ENCODE peak calls at places on chromosome 6, in nine cellular contexts. H is neural progenitor cell; M is colonic mucosa; J is osteoblast; U is CD8-positive, alpha-beta memory T cell; K is astrocyte; V is ascending aorta; G is SJSA1; N is stomach. W is an unnamed sample. For H3K4me1, the result is how much of the 10 kb centered on the place peaks cover.

GRCh38 chr6:21679761-21680265 is 86.3 kb downstream of the SOX4 start:
- DNase-seq in H (no peak), M (no peak), J (peak), U (no peak), K (peak), V (no peak), G (peak), N (no peak), W (no peak)

GRCh38 chr6:137413482-137413881 is 80.7 kb downstream of the OLIG3 start:
- DNase-seq in H (peak), M (no peak), J (no peak), U (no peak), K (no peak), V (no peak), G (no peak), N (no peak), W (no peak)

GRCh38 chr6:43488667-43489276 is 11.4 kb downstream of the TJAP1 start:
- DNase-seq in H (no peak), M (no peak), J (peak), U (no peak), K (peak), V (no peak), G (no peak), N (no peak), W (no peak)

GRCh38 chr6:135085700-135086413 is 31.2 kb upstream of the HBS1L start:
- DNase-seq in H (no peak), M (no peak), J (no peak), U (no peak), K (no peak), V (no peak), G (no peak), N (no peak), W (no peak)

GRCh38 chr6:7176208-7176607 is 68.4 kb downstream of the RREB1 start:
- DNase-seq in H (no peak), M (no peak), J (no peak), U (no peak), K (no peak), V (no peak), G (no peak), N (no peak), W (no peak)

GRCh38 chr6:131258816-131259476 is 123.7 kb downstream of the AKAP7 start:
- DNase-seq in H (peak), M (peak), J (no peak), U (no peak), K (peak), V (no peak), G (no peak), N (no peak), W (no peak)

GRCh38 chr6:36444470-36444869 is 1.7 kb downstream of the KCTD20 start:
- DNase-seq in H (no peak), M (no peak), J (peak), U (no peak), K (peak), V (no peak), G (no peak), N (no peak), W (no peak)

GRCh38 chr6:11469684-11470083 is 67.9 kb upstream of the TMEM170B start:
- DNase-seq in H (no peak), M (no peak), J (no peak), U (no peak), K (no peak), V (no peak), G (no peak), N (no peak), W (no peak)

GRCh38 chr6:119895626-119896025 is 546.1 kb upstream of the MAN1A1 start:
- DNase-seq in H (no peak), M (no peak), J (no peak), U (no peak), K (no peak), V (no peak), G (no peak), N (no peak), W (no peak)

GRCh38 chr6:7633361-7633760 is 43.4 kb downstream of the SNRNP48 start:
- DNase-seq in H (no peak), M (no peak), J (no peak), U (no peak), K (peak), V (no peak), G (no peak), N (no peak), W (no peak)

GRCh38 chr6:3305216-3305565 is 46.4 kb downstream of the PSMG4 start:
- DNase-seq in H (no peak), M (no peak), J (peak), U (no peak), K (no peak), V (no peak), G (no peak), N (no peak), W (no peak)

GRCh38 chr6:28953039-28953872 is 29.5 kb upstream of the TRIM27 start:
- DNase-seq in H (peak), M (peak), J (peak), U (peak), K (peak), V (no peak), G (peak), N (no peak), W (peak)

GRCh38 chr6:3981917-3982316 is 97.0 kb downstream of the FAM217A start:
- DNase-seq in H (no peak), M (no peak), J (no peak), U (no peak), K (no peak), V (no peak), G (no peak), N (no peak), W (no peak)

GRCh38 chr6:139800837-139801236 is 426.4 kb upstream of the CITED2 start:
- DNase-seq in H (no peak), M (no peak), J (no peak), U (no peak), K (no peak), V (no peak), G (no peak), N (no peak), W (no peak)

GRCh38 chr6:14642106-14642505 is 524.5 kb downstream of the CD83 start:
- DNase-seq in H (no peak), M (no peak), J (no peak), U (no peak), K (no peak), V (no peak), G (no peak), N (no peak), W (no peak)

GRCh38 chr6:166206510-166207389 is 39.1 kb upstream of the TBXT start:
- DNase-seq in H (no peak), M (no peak), J (no peak), U (no peak), K (no peak), V (no peak), G (no peak), N (no peak), W (no peak)

GRCh38 chr6:68968301-68968649 is 333.2 kb downstream of the ADGRB3 start:
- DNase-seq in H (no peak), M (no peak), J (no peak), U (no peak), K (no peak), V (no peak), G (no peak), N (no peak), W (no peak)

GRCh38 chr6:137697267-137697938 is 169.7 kb upstream of the TNFAIP3 start:
- DNase-seq in H (peak), M (peak), J (peak), U (no peak), K (peak), V (no peak), G (peak), N (no peak), W (peak)

GRCh38 chr6:168130168-168130651 is 51.2 kb upstream of the FRMD1 start:
- DNase-seq in H (no peak), M (peak), J (no peak), U (no peak), K (no peak), V (no peak), G (no peak), N (peak), W (no peak)

GRCh38 chr6:46356543-46356942 is 134.7 kb downstream of the RCAN2 start:
- DNase-seq in H (no peak), M (no peak), J (no peak), U (no peak), K (no peak), V (no peak), G (no peak), N (no peak), W (no peak)

GRCh38 chr6:25181923-25182322 is 97.3 kb upstream of the CARMIL1 start:
- DNase-seq in H (no peak), M (no peak), J (no peak), U (no peak), K (peak), V (no peak), G (no peak), N (no peak), W (no peak)

GRCh38 chr6:146410851-146411595 is 132.6 kb upstream of the RAB32 start:
- DNase-seq in H (no peak), M (no peak), J (no peak), U (no peak), K (peak), V (no peak), G (peak), N (no peak), W (no peak)

GRCh38 chr6:133241088-133241900 is at the start of gene EYA4:
- DNase-seq in H (peak), M (no peak), J (peak), U (no peak), K (peak), V (no peak), G (peak), N (no peak), W (no peak)

GRCh38 chr6:154361476-154361875 is 4.9 kb upstream of the IPCEF1 start:
- DNase-seq in H (no peak), M (no peak), J (no peak), U (no peak), K (no peak), V (no peak), G (no peak), N (no peak), W (no peak)

GRCh38 chr6:4812068-4812467 is 35.9 kb downstream of the CDYL start:
- DNase-seq in H (no peak), M (no peak), J (no peak), U (no peak), K (peak), V (no peak), G (peak), N (no peak), W (no peak)

GRCh38 chr6:135002229-135002844 is 52.3 kb downstream of the HBS1L start:
- DNase-seq in H (peak), M (no peak), J (no peak), U (no peak), K (no peak), V (no peak), G (no peak), N (no peak), W (no peak)

DNA sequence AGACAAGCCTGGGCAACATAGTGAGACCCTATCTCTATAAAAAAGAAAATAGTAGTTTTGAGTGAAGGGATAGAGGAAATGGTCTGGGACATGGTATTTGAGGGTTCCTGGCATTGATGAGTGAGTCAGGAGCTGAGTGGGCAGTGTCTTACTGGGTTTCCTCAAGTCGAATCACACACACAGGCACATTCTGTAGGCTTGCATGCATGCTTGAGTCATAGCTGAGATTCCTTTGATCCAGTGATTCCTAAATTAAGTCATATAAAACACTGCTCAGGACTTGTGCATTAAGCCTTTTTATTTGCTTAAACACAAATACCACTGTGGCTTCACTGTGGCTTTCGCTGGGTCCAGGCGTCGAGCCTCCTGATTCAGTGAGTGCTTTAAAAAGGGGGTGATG is 71.8 kb upstream of the TMEM181 start:
- DNase-seq in H (no peak), M (no peak), J (peak), U (no peak), K (peak), V (no peak), G (peak), N (no peak), W (no peak)
- H3K27ac ChIP-seq in H (no peak), M (no peak), J (peak), U (no peak), K (peak), V (no peak), G (peak), N (no peak), W (no peak)

DNA sequence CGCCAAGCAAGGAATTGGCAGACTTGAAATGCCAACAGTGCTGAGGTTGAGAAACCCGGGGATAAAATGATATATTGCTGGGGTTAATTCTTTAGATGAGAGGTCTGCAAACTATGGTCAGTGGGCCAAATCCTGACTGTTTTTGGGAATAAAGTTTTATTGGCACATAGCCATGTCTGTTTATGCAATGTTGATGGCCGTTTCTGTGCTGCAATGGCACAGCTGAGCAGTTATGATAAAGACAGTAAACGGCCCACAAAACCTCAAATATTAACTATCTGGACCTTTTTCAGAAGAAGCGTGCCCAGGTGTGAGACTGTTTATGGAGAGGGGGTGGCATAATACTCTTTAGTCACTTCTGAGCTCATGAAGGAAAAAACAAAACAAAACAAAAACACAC is 12.1 kb upstream of the MRPS10 start:
- DNase-seq in H (no peak), M (no peak), J (no peak), U (no peak), K (no peak), V (no peak), G (no peak), N (no peak), W (no peak)
- H3K4me1 ChIP-seq in H (under half), M (under half), J (under half), U (under half), K (under half), V (under half), G (under half), N (under half), W (under half)

GRCh38 chr6:88133718-88134117 is 32.4 kb downstream of the CNR1 start:
- DNase-seq in H (no peak), M (no peak), J (no peak), U (no peak), K (no peak), V (no peak), G (no peak), N (no peak), W (no peak)

GRCh38 chr6:88135578-88136114 is 30.5 kb downstream of the CNR1 start:
- DNase-seq in H (no peak), M (no peak), J (no peak), U (no peak), K (no peak), V (no peak), G (no peak), N (no peak), W (no peak)

GRCh38 chr6:88137915-88138314 is 28.2 kb downstream of the CNR1 start:
- DNase-seq in H (no peak), M (no peak), J (no peak), U (no peak), K (no peak), V (no peak), G (no peak), N (no peak), W (no peak)

GRCh38 chr6:88134575-88134974 is 31.6 kb downstream of the CNR1 start:
- DNase-seq in H (no peak), M (no peak), J (no peak), U (no peak), K (no peak), V (no peak), G (no peak), N (no peak), W (no peak)
- H3K27ac ChIP-seq in H (no peak), M (no peak), J (no peak), U (no peak), K (no peak), V (no peak), G (no peak), N (no peak), W (no peak)

GRCh38 chr6:30748301-30748769 is 4.0 kb upstream of the IER3 start:
- DNase-seq in H (no peak), M (peak), J (peak), U (no peak), K (no peak), V (no peak), G (no peak), N (peak), W (no peak)
- H3K4me1 ChIP-seq in H (under half), M (under half), J (under half), U (under half), K (half or more), V (under half), G (half or more), N (half or more), W (under half)

DNA sequence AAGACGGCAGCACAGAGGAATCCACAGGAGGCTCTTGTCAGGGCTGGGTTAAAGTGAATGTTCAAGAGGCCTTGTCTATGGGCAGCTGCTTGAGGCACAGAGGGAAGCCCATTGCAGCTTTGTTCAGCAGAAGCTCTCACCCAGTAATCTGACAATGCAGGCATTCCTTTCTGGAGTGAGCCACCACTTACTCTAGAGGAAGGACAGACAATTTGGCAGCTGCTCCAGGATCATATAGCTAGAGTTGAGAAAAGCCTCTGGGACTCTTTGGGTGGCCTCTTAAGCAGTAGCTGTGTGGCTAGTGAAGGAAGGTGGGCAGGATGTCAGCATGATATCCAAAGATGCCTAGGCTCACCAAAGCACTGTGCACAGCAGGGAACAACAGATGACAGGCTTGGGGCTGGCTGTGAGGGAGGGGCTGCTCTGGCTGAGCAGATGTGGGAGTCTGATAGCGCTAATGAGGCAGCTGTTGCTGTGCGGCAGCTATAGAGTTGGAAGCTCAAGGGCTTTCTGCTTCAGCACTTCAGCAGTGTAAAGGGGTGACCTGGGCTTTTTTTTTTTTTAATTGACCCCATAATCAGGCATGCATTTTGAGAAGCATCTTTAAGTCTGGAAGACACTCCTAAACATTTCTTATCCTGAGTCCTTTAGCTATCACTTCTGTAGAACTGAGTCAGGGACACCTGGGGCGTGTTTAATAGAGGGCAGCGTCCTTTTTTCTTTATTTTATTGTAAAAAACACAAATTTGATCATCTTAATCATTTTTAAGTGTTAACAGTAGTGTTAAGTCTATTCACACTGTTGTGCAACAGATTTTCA is 27.2 kb downstream of the CMTR1 start:
- DNase-seq in H (peak), M (no peak), J (no peak), U (no peak), K (no peak), V (no peak), G (no peak), N (no peak), W (no peak)
- H3K27ac ChIP-seq in H (peak), M (no peak), J (no peak), U (no peak), K (no peak), V (no peak), G (no peak), N (no peak), W (no peak)